ENCODE peak calls at places on chromosomes 4 and X, in seven cellular contexts. L is transverse colon; F is GM23248; S is spleen; G is sigmoid colon; U is neuronal stem cell; X is CD8-positive, alpha-beta T cell. W is an unnamed sample.

GRCh38 chr4:945274-946102 is 13.2 kb downstream of the TMEM175 start:
- DNase-seq in F (no peak), X (no peak), U (peak; percentile 24), G (no peak), S (peak; percentile 56), L (no peak), W (peak; percentile 46)

GRCh38 chrX:130118396-130118795 is 8.1 kb upstream of the ELF4 start:
- DNase-seq in S (no peak), L (no peak), U (no peak), G (no peak), X (no peak), F (peak; percentile 70), W (no peak)

GRCh38 chr4:139207873-139208403 is 30.9 kb upstream of the ELF2 start:
- DNase-seq in L (no peak), U (no peak), X (no peak), S (no peak), G (no peak), F (peak; percentile 11), W (no peak)

GRCh38 chr4:24262084-24262483 is 322.3 kb downstream of the DHX15 start:
- DNase-seq in G (no peak), U (no peak), S (no peak), X (no peak), F (no peak), L (no peak), W (no peak)

GRCh38 chr4:184471872-184472539 is 2.3 kb downstream of the IRF2 start:
- DNase-seq in X (no peak), S (no peak), L (peak; percentile 43), F (peak; percentile 70), G (no peak), U (no peak), W (no peak)

GRCh38 chrX:2159393-2159792 is 341.4 kb downstream of the DHRSX start:
- DNase-seq in S (no peak), X (no peak), U (no peak), G (no peak), F (no peak), L (no peak), W (no peak)

GRCh38 chrX:134512566-134512965 is 52.6 kb downstream of the HPRT1 start:
- DNase-seq in F (peak; percentile 76), X (no peak), G (no peak), S (no peak), U (no peak), L (no peak), W (no peak)

GRCh38 chr4:24219171-24219570 is 329.3 kb upstream of the PPARGC1A start:
- DNase-seq in G (no peak), U (no peak), L (no peak), X (no peak), S (no peak), F (no peak), W (no peak)

GRCh38 chrX:19990225-19990518 is 689 bp downstream of the BCLAF3 start:
- DNase-seq in X (no peak), S (no peak), U (no peak), G (no peak), F (peak; percentile 35), L (no peak), W (no peak)

GRCh38 chrX:19986531-19986930 is 4.3 kb downstream of the BCLAF3 start:
- DNase-seq in G (no peak), L (no peak), S (no peak), U (no peak), X (no peak), F (no peak), W (no peak)

GRCh38 chrX:19987856-19988255 is 3.0 kb downstream of the BCLAF3 start:
- DNase-seq in L (no peak), S (no peak), G (no peak), X (no peak), F (no peak), U (no peak), W (no peak)

GRCh38 chrX:19991350-19991718 is 473 bp upstream of the BCLAF3 start:
- DNase-seq in U (no peak), L (no peak), F (no peak), G (no peak), X (no peak), S (no peak), W (no peak)

GRCh38 chrX:19990519-19991349 is at the start of gene BCLAF3:
- DNase-seq in F (peak; percentile 91), G (peak; percentile 93), L (peak; percentile 92), X (peak; percentile 65), U (peak; percentile 84), S (peak; percentile 97), W (peak; percentile 96)
- H3K4me3 ChIP-seq in F (peak within 1 kb of the TSS; percentile 80), G (peak within 1 kb of the TSS; percentile 78), L (peak within 1 kb of the TSS; percentile 78), X (peak within 1 kb of the TSS; percentile 55), U (peak within 1 kb of the TSS; percentile 92), S (peak within 1 kb of the TSS; percentile 59), W (peak within 1 kb of the TSS; percentile 72)

GRCh38 chr4:6885953-6886557 is 23.6 kb upstream of the TBC1D14 start:
- DNase-seq in S (peak; percentile 89), G (peak; percentile 82), F (peak; percentile 90), L (no peak), X (no peak), U (no peak), W (no peak)
- H3K4me3 ChIP-seq in S (no peak overlapping the region), G (no peak overlapping the region), F (peak overlapping the region; percentile 49), L (no peak overlapping the region), X (no peak overlapping the region), U (peak overlapping the region; percentile 50), W (peak overlapping the region; percentile 25)

GRCh38 chr4:64882311-64883086 is 473.2 kb upstream of the TECRL start:
- DNase-seq in S (no peak), G (no peak), F (no peak), X (no peak), L (no peak), U (no peak), W (no peak)

GRCh38 chr4:64880557-64880956 is 471.3 kb upstream of the TECRL start:
- DNase-seq in F (no peak), S (no peak), L (no peak), X (no peak), G (no peak), U (no peak), W (peak; percentile 55)

DNA sequence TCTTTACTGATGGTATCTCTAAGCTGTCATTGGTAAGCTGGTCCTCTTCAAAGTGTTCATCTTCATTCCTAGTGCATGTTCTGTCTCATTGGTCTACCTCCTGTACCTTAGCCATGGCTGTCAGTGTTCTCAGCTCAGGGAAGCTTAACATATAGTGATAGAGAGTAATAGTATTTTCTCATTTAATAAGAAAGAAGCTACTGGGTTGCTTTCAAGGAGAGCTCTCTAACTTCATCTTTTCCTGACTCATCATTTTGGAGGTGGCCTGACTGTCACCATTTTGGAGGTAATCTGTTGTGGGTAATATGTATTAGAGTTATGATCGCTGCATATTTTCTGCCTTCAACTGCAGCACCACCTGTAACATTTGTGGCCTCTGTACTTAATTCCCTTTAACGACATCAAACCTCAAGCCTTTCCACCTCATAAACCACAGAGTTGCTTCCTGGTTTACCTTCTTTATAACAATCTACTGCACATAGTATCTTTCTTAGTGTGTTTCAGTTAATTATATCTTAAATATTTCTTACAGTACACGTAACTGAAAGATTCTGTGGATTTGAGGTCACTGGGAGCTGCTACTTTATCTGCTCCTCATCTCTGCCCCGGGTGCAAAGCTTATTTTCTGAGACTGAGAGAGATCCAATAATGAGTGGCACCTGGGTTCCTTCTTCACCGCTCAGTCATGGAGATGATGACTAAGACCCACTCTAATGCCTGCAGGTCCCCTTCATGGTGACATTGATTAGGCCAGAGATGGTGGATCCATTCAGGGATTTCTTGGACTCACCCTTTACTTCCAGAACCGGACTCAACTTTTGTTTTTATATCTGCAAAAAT is 474.1 kb upstream of the TECRL start:
- DNase-seq in L (no peak), U (no peak), S (no peak), X (no peak), G (no peak), F (no peak), W (no peak)
- H3K4me3 ChIP-seq in L (no peak overlapping the region), U (no peak overlapping the region), S (no peak overlapping the region), X (no peak overlapping the region), G (no peak overlapping the region), F (no peak overlapping the region), W (no peak overlapping the region)

GRCh38 chr4:186227221-186227620 is at the start of gene KLKB1:
- DNase-seq in G (no peak), U (no peak), S (no peak), X (no peak), L (no peak), F (no peak), W (no peak)
- H3K4me3 ChIP-seq in G (peak within 1 kb of the TSS; percentile 34), U (peak within 1 kb of the TSS; percentile 27), S (no peak within 1 kb of the TSS), X (no peak within 1 kb of the TSS), L (peak within 1 kb of the TSS; percentile 0), F (no peak within 1 kb of the TSS), W (peak within 1 kb of the TSS; percentile 47)

GRCh38 chrX:118498755-118499154 is 3.1 kb downstream of the DOCK11 start:
- DNase-seq in U (no peak), F (no peak), G (no peak), L (no peak), S (no peak), X (no peak), W (no peak)
- H3K4me3 ChIP-seq in U (no peak overlapping the region), F (no peak overlapping the region), G (no peak overlapping the region), L (no peak overlapping the region), S (no peak overlapping the region), X (no peak overlapping the region), W (no peak overlapping the region)